ENCODE peak calls at places on chromosomes 16 and 17, in ten cellular contexts. One of them, this sample, is unnamed.

GRCh38 chr17:80832266-80832676 is 159.4 kb upstream of the CHMP6 start:
- DNase-seq in PC-9: no peak
- DNase-seq in HCT116: no peak
- DNase-seq in ovary: peak; percentile 64
- DNase-seq in adrenal gland: peak; percentile 48
- DNase-seq in A549: peak; percentile 55
- DNase-seq in iPS DF 6.9: peak; percentile 29
- DNase-seq in lower lobe of right lung: no peak
- DNase-seq in ascending aorta: peak; percentile 64
- DNase-seq in CD8-positive, alpha-beta T cell: no peak
- DNase-seq in this sample: peak; percentile 72

GRCh38 chr16:52470601-52471000 is 76.3 kb downstream of the TOX3 start:
- DNase-seq in PC-9: no peak
- DNase-seq in HCT116: no peak
- DNase-seq in ovary: no peak
- DNase-seq in adrenal gland: no peak
- DNase-seq in A549: no peak
- DNase-seq in iPS DF 6.9: no peak
- DNase-seq in lower lobe of right lung: no peak
- DNase-seq in ascending aorta: no peak
- DNase-seq in CD8-positive, alpha-beta T cell: no peak
- DNase-seq in this sample: no peak

GRCh38 chr16:82201906-82202305 is 31.9 kb upstream of the MPHOSPH6 start:
- DNase-seq in PC-9: no peak
- DNase-seq in HCT116: no peak
- DNase-seq in ovary: no peak
- DNase-seq in adrenal gland: no peak
- DNase-seq in A549: no peak
- DNase-seq in iPS DF 6.9: no peak
- DNase-seq in lower lobe of right lung: no peak
- DNase-seq in ascending aorta: no peak
- DNase-seq in CD8-positive, alpha-beta T cell: no peak
- DNase-seq in this sample: no peak

GRCh38 chr16:578870-579405 is 9.2 kb downstream of the PIGQ start:
- DNase-seq in PC-9: no peak
- DNase-seq in HCT116: no peak
- DNase-seq in ovary: peak; percentile 66
- DNase-seq in adrenal gland: peak; percentile 88
- DNase-seq in A549: peak; percentile 61
- DNase-seq in iPS DF 6.9: no peak
- DNase-seq in lower lobe of right lung: peak; percentile 88
- DNase-seq in ascending aorta: no peak
- DNase-seq in CD8-positive, alpha-beta T cell: peak; percentile 36
- DNase-seq in this sample: peak; percentile 89

GRCh38 chr16:28504707-28505404 is 1.8 kb downstream of the IL27 start:
- DNase-seq in PC-9: peak; percentile 93
- DNase-seq in HCT116: no peak
- DNase-seq in ovary: no peak
- DNase-seq in adrenal gland: no peak
- DNase-seq in A549: no peak
- DNase-seq in iPS DF 6.9: no peak
- DNase-seq in lower lobe of right lung: no peak
- DNase-seq in ascending aorta: no peak
- DNase-seq in CD8-positive, alpha-beta T cell: no peak
- DNase-seq in this sample: no peak

GRCh38 chr17:62140376-62140775 is 75.3 kb upstream of the MED13 start:
- DNase-seq in PC-9: no peak
- DNase-seq in HCT116: no peak
- DNase-seq in ovary: no peak
- DNase-seq in adrenal gland: no peak
- DNase-seq in A549: no peak
- DNase-seq in iPS DF 6.9: no peak
- DNase-seq in lower lobe of right lung: no peak
- DNase-seq in ascending aorta: no peak
- DNase-seq in CD8-positive, alpha-beta T cell: no peak
- DNase-seq in this sample: no peak

GRCh38 chr17:67779098-67779672 is 46.1 kb upstream of the BPTF start:
- DNase-seq in PC-9: peak; percentile 37
- DNase-seq in HCT116: peak; percentile 48
- DNase-seq in ovary: no peak
- DNase-seq in adrenal gland: peak; percentile 92
- DNase-seq in A549: peak; percentile 66
- DNase-seq in iPS DF 6.9: no peak
- DNase-seq in lower lobe of right lung: no peak
- DNase-seq in ascending aorta: no peak
- DNase-seq in CD8-positive, alpha-beta T cell: no peak
- DNase-seq in this sample: peak; percentile 71

GRCh38 chr16:3025032-3026002 is 1.5 kb downstream of the THOC6 start:
- DNase-seq in PC-9: no peak
- DNase-seq in HCT116: no peak
- DNase-seq in ovary: peak; percentile 58
- DNase-seq in adrenal gland: no peak
- DNase-seq in A549: no peak
- DNase-seq in iPS DF 6.9: no peak
- DNase-seq in lower lobe of right lung: no peak
- DNase-seq in ascending aorta: no peak
- DNase-seq in CD8-positive, alpha-beta T cell: no peak
- DNase-seq in this sample: no peak

GRCh38 chr16:88691924-88692560 is 5.7 kb upstream of the SNAI3 start:
- DNase-seq in PC-9: no peak
- DNase-seq in HCT116: no peak
- DNase-seq in ovary: no peak
- DNase-seq in adrenal gland: no peak
- DNase-seq in A549: no peak
- DNase-seq in iPS DF 6.9: no peak
- DNase-seq in lower lobe of right lung: peak; percentile 87
- DNase-seq in ascending aorta: no peak
- DNase-seq in CD8-positive, alpha-beta T cell: no peak
- DNase-seq in this sample: peak; percentile 34

GRCh38 chr17:48510761-48511604 is 19.8 kb downstream of the HOXB1 start:
- DNase-seq in PC-9: no peak
- DNase-seq in HCT116: no peak
- DNase-seq in ovary: no peak
- DNase-seq in adrenal gland: no peak
- DNase-seq in A549: no peak
- DNase-seq in iPS DF 6.9: no peak
- DNase-seq in lower lobe of right lung: no peak
- DNase-seq in ascending aorta: no peak
- DNase-seq in CD8-positive, alpha-beta T cell: no peak
- DNase-seq in this sample: no peak

GRCh38 chr17:20995164-20995872 is 47.5 kb downstream of the USP22 start:
- DNase-seq in PC-9: peak; percentile 12
- DNase-seq in HCT116: no peak
- DNase-seq in ovary: no peak
- DNase-seq in adrenal gland: no peak
- DNase-seq in A549: no peak
- DNase-seq in iPS DF 6.9: no peak
- DNase-seq in lower lobe of right lung: no peak
- DNase-seq in ascending aorta: peak; percentile 50
- DNase-seq in CD8-positive, alpha-beta T cell: no peak
- DNase-seq in this sample: no peak

GRCh38 chr17:58335779-58336455 is 7.3 kb upstream of the TSPOAP1 start:
- DNase-seq in PC-9: peak; percentile 37
- DNase-seq in HCT116: no peak
- DNase-seq in ovary: no peak
- DNase-seq in adrenal gland: peak; percentile 53
- DNase-seq in A549: no peak
- DNase-seq in iPS DF 6.9: no peak
- DNase-seq in lower lobe of right lung: peak; percentile 57
- DNase-seq in ascending aorta: no peak
- DNase-seq in CD8-positive, alpha-beta T cell: peak; percentile 65
- DNase-seq in this sample: no peak

GRCh38 chr17:74773871-74774286 is 2.3 kb downstream of the NAT9 start:
- DNase-seq in PC-9: no peak
- DNase-seq in HCT116: no peak
- DNase-seq in ovary: no peak
- DNase-seq in adrenal gland: peak; percentile 75
- DNase-seq in A549: no peak
- DNase-seq in iPS DF 6.9: no peak
- DNase-seq in lower lobe of right lung: no peak
- DNase-seq in ascending aorta: no peak
- DNase-seq in CD8-positive, alpha-beta T cell: no peak
- DNase-seq in this sample: no peak

GRCh38 chr17:82668631-82669099 is 20.4 kb upstream of the WDR45B start:
- DNase-seq in PC-9: peak; percentile 60
- DNase-seq in HCT116: peak; percentile 43
- DNase-seq in ovary: peak; percentile 51
- DNase-seq in adrenal gland: peak; percentile 24
- DNase-seq in A549: peak; percentile 84
- DNase-seq in iPS DF 6.9: peak; percentile 58
- DNase-seq in lower lobe of right lung: peak; percentile 80
- DNase-seq in ascending aorta: peak; percentile 73
- DNase-seq in CD8-positive, alpha-beta T cell: no peak
- DNase-seq in this sample: peak; percentile 57

GRCh38 chr17:7992924-7993323 is 9.5 kb upstream of the GUCY2D start:
- DNase-seq in PC-9: no peak
- DNase-seq in HCT116: no peak
- DNase-seq in ovary: no peak
- DNase-seq in adrenal gland: no peak
- DNase-seq in A549: no peak
- DNase-seq in iPS DF 6.9: no peak
- DNase-seq in lower lobe of right lung: no peak
- DNase-seq in ascending aorta: no peak
- DNase-seq in CD8-positive, alpha-beta T cell: no peak
- DNase-seq in this sample: no peak
- H3K27ac ChIP-seq in PC-9: no peak overlapping the region
- H3K27ac ChIP-seq in HCT116: no peak overlapping the region
- H3K27ac ChIP-seq in ovary: no peak overlapping the region
- H3K27ac ChIP-seq in adrenal gland: no peak overlapping the region
- H3K27ac ChIP-seq in A549: no peak overlapping the region
- H3K27ac ChIP-seq in iPS DF 6.9: no peak overlapping the region
- H3K27ac ChIP-seq in lower lobe of right lung: no peak overlapping the region
- H3K27ac ChIP-seq in ascending aorta: no peak overlapping the region
- H3K27ac ChIP-seq in CD8-positive, alpha-beta T cell: no peak overlapping the region
- H3K27ac ChIP-seq in this sample: no peak overlapping the region

GRCh38 chr16:8855051-8855786 is 13.6 kb downstream of the CARHSP1 start:
- DNase-seq in PC-9: no peak
- DNase-seq in HCT116: no peak
- DNase-seq in ovary: no peak
- DNase-seq in adrenal gland: no peak
- DNase-seq in A549: no peak
- DNase-seq in iPS DF 6.9: no peak
- DNase-seq in lower lobe of right lung: peak; percentile 36
- DNase-seq in ascending aorta: no peak
- DNase-seq in CD8-positive, alpha-beta T cell: no peak
- DNase-seq in this sample: peak; percentile 40
- H3K4me1 ChIP-seq in PC-9: peaks cover 4% of the 10 kb centered on the region
- H3K4me1 ChIP-seq in HCT116: no peaks in the 10 kb centered on the region
- H3K4me1 ChIP-seq in ovary: peaks cover 9% of the 10 kb centered on the region
- H3K4me1 ChIP-seq in adrenal gland: peaks cover 18% of the 10 kb centered on the region
- H3K4me1 ChIP-seq in A549: peaks cover 6% of the 10 kb centered on the region
- H3K4me1 ChIP-seq in iPS DF 6.9: peaks cover 2% of the 10 kb centered on the region
- H3K4me1 ChIP-seq in lower lobe of right lung: peaks cover 51% of the 10 kb centered on the region
- H3K4me1 ChIP-seq in ascending aorta: no peaks in the 10 kb centered on the region
- H3K4me1 ChIP-seq in CD8-positive, alpha-beta T cell: peaks cover 8% of the 10 kb centered on the region
- H3K4me1 ChIP-seq in this sample: peaks cover 2% of the 10 kb centered on the region

GRCh38 chr16:86222965-86223551 is 287.3 kb upstream of the FOXF1 start:
- DNase-seq in PC-9: no peak
- DNase-seq in HCT116: no peak
- DNase-seq in ovary: no peak
- DNase-seq in adrenal gland: no peak
- DNase-seq in A549: no peak
- DNase-seq in iPS DF 6.9: no peak
- DNase-seq in lower lobe of right lung: no peak
- DNase-seq in ascending aorta: no peak
- DNase-seq in CD8-positive, alpha-beta T cell: no peak
- DNase-seq in this sample: no peak
- H3K27ac ChIP-seq in PC-9: no peak overlapping the region
- H3K27ac ChIP-seq in HCT116: no peak overlapping the region
- H3K27ac ChIP-seq in ovary: no peak overlapping the region
- H3K27ac ChIP-seq in adrenal gland: no peak overlapping the region
- H3K27ac ChIP-seq in A549: no peak overlapping the region
- H3K27ac ChIP-seq in iPS DF 6.9: no peak overlapping the region
- H3K27ac ChIP-seq in lower lobe of right lung: no peak overlapping the region
- H3K27ac ChIP-seq in ascending aorta: no peak overlapping the region
- H3K27ac ChIP-seq in CD8-positive, alpha-beta T cell: no peak overlapping the region
- H3K27ac ChIP-seq in this sample: no peak overlapping the region

GRCh38 chr17:76547183-76547641 is 7.4 kb downstream of the PRCD start:
- DNase-seq in PC-9: peak; percentile 47
- DNase-seq in HCT116: no peak
- DNase-seq in ovary: peak; percentile 79
- DNase-seq in adrenal gland: peak; percentile 64
- DNase-seq in A549: peak; percentile 72
- DNase-seq in iPS DF 6.9: peak; percentile 50
- DNase-seq in lower lobe of right lung: peak; percentile 51
- DNase-seq in ascending aorta: peak; percentile 74
- DNase-seq in CD8-positive, alpha-beta T cell: peak; percentile 55
- DNase-seq in this sample: no peak

GRCh38 chr17:76544916-76545365 is 5.1 kb downstream of the PRCD start:
- DNase-seq in PC-9: no peak
- DNase-seq in HCT116: no peak
- DNase-seq in ovary: no peak
- DNase-seq in adrenal gland: no peak
- DNase-seq in A549: no peak
- DNase-seq in iPS DF 6.9: no peak
- DNase-seq in lower lobe of right lung: no peak
- DNase-seq in ascending aorta: no peak
- DNase-seq in CD8-positive, alpha-beta T cell: no peak
- DNase-seq in this sample: no peak

GRCh38 chr17:76545918-76546555 is 6.2 kb downstream of the PRCD start:
- DNase-seq in PC-9: no peak
- DNase-seq in HCT116: no peak
- DNase-seq in ovary: no peak
- DNase-seq in adrenal gland: no peak
- DNase-seq in A549: no peak
- DNase-seq in iPS DF 6.9: no peak
- DNase-seq in lower lobe of right lung: no peak
- DNase-seq in ascending aorta: no peak
- DNase-seq in CD8-positive, alpha-beta T cell: no peak
- DNase-seq in this sample: no peak

GRCh38 chr17:76547642-76548202 is 7.9 kb downstream of the PRCD start:
- DNase-seq in PC-9: no peak
- DNase-seq in HCT116: no peak
- DNase-seq in ovary: no peak
- DNase-seq in adrenal gland: no peak
- DNase-seq in A549: no peak
- DNase-seq in iPS DF 6.9: no peak
- DNase-seq in lower lobe of right lung: no peak
- DNase-seq in ascending aorta: no peak
- DNase-seq in CD8-positive, alpha-beta T cell: no peak
- DNase-seq in this sample: no peak

DNA sequence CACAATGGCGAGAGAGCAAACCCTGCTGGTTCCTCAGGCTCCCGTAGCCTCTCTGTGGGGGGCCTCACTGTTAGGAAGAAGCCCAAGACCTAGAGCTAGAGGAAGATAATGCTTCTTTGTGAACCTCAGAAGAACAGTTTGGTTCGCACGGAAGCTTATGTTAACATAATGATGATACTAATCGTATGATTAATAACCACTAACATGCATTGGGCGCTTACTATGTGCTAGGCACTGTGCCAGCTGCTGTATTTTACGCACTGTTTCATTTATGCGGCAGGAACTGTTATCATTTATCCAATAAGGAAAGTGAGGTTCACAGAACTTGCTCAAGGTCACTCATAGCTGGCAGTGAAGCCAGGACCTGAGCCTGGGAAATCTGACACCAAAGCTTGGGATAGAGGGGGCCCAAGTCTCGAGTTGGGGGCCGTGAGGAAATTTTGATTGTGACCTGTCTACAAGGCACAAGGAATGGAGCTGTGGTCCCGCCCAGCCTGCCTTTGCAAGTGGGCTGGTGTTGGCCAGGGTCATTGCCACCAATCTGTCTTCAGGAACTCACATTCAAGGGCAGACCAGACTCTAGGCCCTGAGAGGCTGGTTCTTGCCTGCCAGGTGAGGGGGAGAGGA is 6.8 kb downstream of the PRCD start:
- DNase-seq in PC-9: no peak
- DNase-seq in HCT116: no peak
- DNase-seq in ovary: no peak
- DNase-seq in adrenal gland: peak; percentile 72
- DNase-seq in A549: no peak
- DNase-seq in iPS DF 6.9: no peak
- DNase-seq in lower lobe of right lung: no peak
- DNase-seq in ascending aorta: no peak
- DNase-seq in CD8-positive, alpha-beta T cell: no peak
- DNase-seq in this sample: peak; percentile 58
- H3K4me1 ChIP-seq in PC-9: peaks cover 14% of the 10 kb centered on the region
- H3K4me1 ChIP-seq in HCT116: peaks cover 13% of the 10 kb centered on the region
- H3K4me1 ChIP-seq in ovary: peaks cover 34% of the 10 kb centered on the region
- H3K4me1 ChIP-seq in adrenal gland: peaks cover 37% of the 10 kb centered on the region
- H3K4me1 ChIP-seq in A549: peaks cover 32% of the 10 kb centered on the region
- H3K4me1 ChIP-seq in iPS DF 6.9: peaks cover 2% of the 10 kb centered on the region
- H3K4me1 ChIP-seq in lower lobe of right lung: peaks cover 60% of the 10 kb centered on the region
- H3K4me1 ChIP-seq in ascending aorta: no peaks in the 10 kb centered on the region
- H3K4me1 ChIP-seq in CD8-positive, alpha-beta T cell: peaks cover 7% of the 10 kb centered on the region
- H3K4me1 ChIP-seq in this sample: peaks cover 32% of the 10 kb centered on the region